ENCODE peak calls at places on chromosomes 7 and 10, in ten cellular contexts. K is lower lobe of right lung, T is prostate gland, D is neural crest cell, Y is A549, I is astrocyte of the spinal cord, E is GM20000, C is ovary, Z is GM12865, P is Calu3. Q is an unnamed sample.

GRCh38 chr7:2006921-2007381 is 225.8 kb downstream of the MAD1L1 start:
- DNase-seq in T (no peak), E (no peak), K (peak; percentile 43), P (no peak), Y (no peak), C (peak; percentile 10), Z (no peak), D (no peak), I (no peak), Q (no peak)

GRCh38 chr10:51706225-51706624 is 6.8 kb upstream of the CSTF2T start:
- DNase-seq in Y (no peak), Z (no peak), I (peak; percentile 50), E (no peak), T (no peak), K (no peak), C (peak; percentile 96), D (no peak), P (no peak), Q (no peak)

GRCh38 chr7:74480861-74481417 is 27.2 kb downstream of the GTF2IRD1 start:
- DNase-seq in C (peak; percentile 69), P (no peak), Z (no peak), I (peak; percentile 64), K (peak; percentile 87), D (no peak), T (no peak), Y (no peak), E (no peak), Q (no peak)

GRCh38 chr7:23863209-23863798 is 153.3 kb downstream of the STK31 start:
- DNase-seq in I (peak; percentile 41), E (peak; percentile 10), K (no peak), P (peak; percentile 36), Y (peak; percentile 21), T (no peak), Z (peak; percentile 55), C (no peak), D (no peak), Q (peak; percentile 10)

GRCh38 chr7:14351167-14351566 is 361.7 kb upstream of the ETV1 start:
- DNase-seq in C (no peak), P (no peak), D (no peak), Z (no peak), I (no peak), T (no peak), Y (no peak), E (no peak), K (no peak), Q (no peak)

GRCh38 chr10:132489704-132490534 is 47.7 kb upstream of the INPP5A start:
- DNase-seq in I (no peak), P (no peak), E (no peak), D (no peak), C (no peak), Y (no peak), T (no peak), Z (no peak), K (peak; percentile 39), Q (no peak)

GRCh38 chr10:51649064-51649463 is 50.3 kb downstream of the CSTF2T start:
- DNase-seq in K (no peak), T (no peak), E (no peak), Y (no peak), D (no peak), I (peak; percentile 1), P (no peak), C (no peak), Z (no peak), Q (no peak)

GRCh38 chr10:84291389-84291788 is 37.0 kb upstream of the CCSER2 start:
- DNase-seq in T (no peak), Z (peak; percentile 18), D (no peak), Y (no peak), P (no peak), I (peak; percentile 66), C (no peak), E (no peak), K (no peak), Q (no peak)

GRCh38 chr10:3542185-3542611 is 242.8 kb downstream of the KLF6 start:
- DNase-seq in Y (no peak), Z (no peak), C (no peak), K (no peak), P (no peak), I (peak; percentile 81), E (no peak), T (no peak), D (no peak), Q (no peak)

GRCh38 chr10:59903871-59904270 is 2.5 kb downstream of the CCDC6 start:
- DNase-seq in E (no peak), I (peak; percentile 17), Z (no peak), C (no peak), K (no peak), D (no peak), Y (no peak), T (no peak), P (no peak), Q (no peak)

DNA sequence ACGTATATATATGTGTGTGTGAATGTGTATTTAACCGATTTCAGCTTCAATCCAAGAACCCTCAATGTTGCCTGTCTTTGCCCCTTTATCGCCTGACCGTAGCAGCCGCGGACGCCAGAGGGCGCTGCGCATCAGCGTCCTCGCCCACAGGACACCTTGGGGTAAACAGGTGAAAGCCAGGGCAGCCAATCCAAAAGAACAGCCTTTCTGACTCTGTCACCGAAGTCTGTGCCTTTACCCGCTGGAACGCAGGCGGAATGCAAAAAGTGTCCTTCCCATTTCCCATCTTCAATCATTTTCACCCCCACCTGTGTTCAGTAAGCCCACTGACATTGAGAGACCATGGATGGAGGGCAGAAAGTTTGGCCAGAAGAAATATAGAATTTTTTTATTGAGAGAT is 3.6 kb downstream of the NXPH1 start:
- DNase-seq in E (peak; percentile 81), Z (peak; percentile 75), K (no peak), Y (peak; percentile 40), I (no peak), C (no peak), D (peak; percentile 55), P (peak; percentile 92), T (no peak), Q (peak; percentile 81)
- TF ChIP-seq CTCF in E (peak; percentile 84), Z (peak; percentile 93), K (peak; percentile 55), Y (peak; percentile 53), I (peak; percentile 70), C (no peak), D (peak; percentile 82), P (peak; percentile 96), T (peak; percentile 39), Q (peak; percentile 96)

GRCh38 chr10:12597176-12597575 is 247.8 kb downstream of the CAMK1D start:
- DNase-seq in D (no peak), Y (no peak), C (no peak), E (no peak), Z (no peak), T (no peak), P (no peak), I (no peak), K (no peak), Q (no peak)

GRCh38 chr10:12594448-12594944 is 245.1 kb downstream of the CAMK1D start:
- DNase-seq in C (no peak), Y (no peak), T (no peak), E (no peak), K (no peak), D (no peak), Z (no peak), P (no peak), I (no peak), Q (no peak)

GRCh38 chr10:12597800-12598750 is 248.7 kb downstream of the CAMK1D start:
- DNase-seq in Y (no peak), P (no peak), E (no peak), D (no peak), T (no peak), C (no peak), Z (no peak), I (peak; percentile 8), K (no peak), Q (no peak)

GRCh38 chr10:12592967-12593366 is 243.6 kb downstream of the CAMK1D start:
- DNase-seq in Z (no peak), D (no peak), K (no peak), T (no peak), C (no peak), E (no peak), Y (no peak), P (no peak), I (no peak), Q (no peak)

GRCh38 chr10:12596055-12596576 is 246.8 kb downstream of the CAMK1D start:
- DNase-seq in T (no peak), D (no peak), Y (no peak), C (no peak), Z (no peak), I (no peak), P (no peak), E (no peak), K (no peak), Q (no peak)
- TF ChIP-seq CTCF in T (no peak), D (no peak), Y (no peak), C (no peak), Z (no peak), I (no peak), P (no peak), E (no peak), K (no peak), Q (no peak)

DNA sequence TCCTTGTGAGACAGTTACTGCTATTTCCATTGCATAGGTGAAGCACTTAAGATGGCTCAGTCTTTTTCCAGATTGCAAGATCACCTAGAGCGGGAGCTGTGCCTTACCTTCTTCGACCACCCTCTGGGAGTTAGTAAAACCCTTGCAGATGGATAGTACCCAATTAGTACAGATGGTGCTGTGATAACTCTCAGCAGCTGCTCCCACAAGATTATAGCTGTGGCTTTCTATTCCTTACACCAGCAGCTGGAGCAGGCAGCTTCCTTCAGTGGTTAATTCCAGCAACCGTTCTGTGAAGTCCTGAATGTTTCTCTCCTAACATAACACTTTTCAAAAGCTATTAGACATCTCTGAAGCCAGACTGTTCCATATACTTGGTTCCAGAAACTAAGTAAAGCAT is 796.8 kb downstream of the XPNPEP1 start:
- DNase-seq in I (no peak), E (no peak), T (no peak), P (no peak), C (no peak), D (no peak), K (no peak), Z (no peak), Y (no peak), Q (no peak)
- TF ChIP-seq CTCF in I (no peak), E (no peak), T (no peak), P (no peak), C (no peak), D (no peak), K (no peak), Z (no peak), Y (no peak), Q (no peak)

GRCh38 chr10:43252166-43252784 is 14.6 kb downstream of the RASGEF1A start:
- DNase-seq in C (no peak), E (no peak), P (no peak), Y (no peak), T (no peak), D (no peak), Z (no peak), K (no peak), I (no peak), Q (no peak)

GRCh38 chr10:43250625-43250924 is 16.3 kb downstream of the RASGEF1A start:
- DNase-seq in I (no peak), D (no peak), P (no peak), T (no peak), K (no peak), E (no peak), Y (no peak), Z (no peak), C (no peak), Q (no peak)

GRCh38 chr10:43249962-43250624 is 16.8 kb downstream of the RASGEF1A start:
- DNase-seq in P (peak; percentile 30), I (no peak), Z (no peak), T (no peak), E (no peak), C (peak; percentile 8), K (peak; percentile 35), Y (no peak), D (no peak), Q (no peak)

GRCh38 chr10:43251664-43252165 is 15.2 kb downstream of the RASGEF1A start:
- DNase-seq in T (no peak), Z (no peak), C (no peak), Y (no peak), E (no peak), I (no peak), K (no peak), D (no peak), P (no peak), Q (no peak)

GRCh38 chr10:43250925-43251663 is 15.8 kb downstream of the RASGEF1A start:
- DNase-seq in P (no peak), E (no peak), T (no peak), I (no peak), K (no peak), Z (no peak), Y (no peak), D (no peak), C (peak; percentile 5), Q (no peak)
- TF ChIP-seq CTCF in P (no peak), E (no peak), T (no peak), I (no peak), K (no peak), Z (no peak), Y (no peak), D (no peak), C (no peak), Q (no peak)